ENCODE peak calls at places on chromosomes 2 and 18, in five cellular contexts. D is AG10803; K is CD4-positive, alpha-beta T cell; S is breast epithelium; E is right lobe of liver. R is an unnamed sample.

GRCh38 chr2:149042881-149043280 is 4.4 kb downstream of the LYPD6B start:
- DNase-seq in S (no peak), E (no peak), K (no peak), D (no peak), R (no peak)

GRCh38 chr2:188291142-188291616 is 495 bp upstream of the GULP1 start:
- DNase-seq in D (no peak), E (no peak), K (no peak), S (no peak), R (no peak)

GRCh38 chr18:3380384-3380961 is 69.5 kb upstream of the TGIF1 start:
- DNase-seq in D (no peak), E (no peak), K (no peak), S (no peak), R (no peak)

GRCh38 chr2:37414470-37414949 is 70.1 kb downstream of the QPCT start:
- DNase-seq in S (no peak), D (peak; percentile 83), E (no peak), K (no peak), R (no peak)

GRCh38 chr2:101518470-101519172 is 43.7 kb upstream of the RFX8 start:
- DNase-seq in S (peak; percentile 26), K (no peak), D (peak; percentile 41), E (peak; percentile 58), R (no peak)

GRCh38 chr2:11145350-11145749 is 9.9 kb upstream of the SLC66A3 start:
- DNase-seq in S (no peak), E (no peak), D (no peak), K (no peak), R (no peak)

GRCh38 chr2:207321504-207321903 is 155.8 kb upstream of the KLF7 start:
- DNase-seq in E (no peak), S (no peak), D (no peak), K (no peak), R (no peak)

GRCh38 chr2:15893689-15894325 is 46.5 kb upstream of the MYCN start:
- DNase-seq in E (no peak), K (no peak), S (peak; percentile 53), D (no peak), R (no peak)

GRCh38 chr2:172667926-172668325 is 67.7 kb upstream of the RAPGEF4 start:
- DNase-seq in S (no peak), D (peak; percentile 60), K (no peak), E (no peak), R (no peak)

GRCh38 chr18:31722369-31722957 is 38.1 kb upstream of the B4GALT6 start:
- DNase-seq in S (peak; percentile 65), E (peak; percentile 67), D (peak; percentile 70), K (peak; percentile 49), R (peak; percentile 91)

GRCh38 chr2:63741884-63742583 is 99.7 kb upstream of the UGP2 start:
- DNase-seq in D (no peak), E (no peak), K (no peak), S (no peak), R (no peak)

GRCh38 chr18:22169011-22169888 is at the start of gene GATA6:
- DNase-seq in E (peak; percentile 97), K (no peak), D (peak; percentile 85), S (peak; percentile 55), R (peak; percentile 92)

GRCh38 chr18:63702660-63703059 is at the start of gene SERPINB11:
- DNase-seq in S (no peak), K (no peak), E (no peak), D (no peak), R (no peak)

GRCh38 chr2:129460643-129461198 is 518.7 kb upstream of the RAB6C start:
- DNase-seq in E (no peak), S (no peak), K (no peak), D (no peak), R (peak; percentile 80)

GRCh38 chr2:226408131-226408530 is 391.5 kb downstream of the IRS1 start:
- DNase-seq in K (no peak), D (no peak), S (no peak), E (no peak), R (no peak)

GRCh38 chr2:241884951-241885700 is 15.6 kb downstream of the RTP5 start:
- DNase-seq in S (no peak), E (no peak), D (no peak), K (no peak), R (no peak)

GRCh38 chr2:23636412-23636811 is 251.4 kb downstream of the KLHL29 start:
- DNase-seq in S (no peak), E (no peak), D (peak; percentile 9), K (no peak), R (no peak)

GRCh38 chr2:235562065-235562747 is 68.4 kb downstream of the AGAP1 start:
- DNase-seq in D (no peak), E (no peak), S (no peak), K (no peak), R (no peak)

GRCh38 chr18:5515007-5515744 is 28.6 kb downstream of the EPB41L3 start:
- DNase-seq in S (no peak), D (no peak), K (no peak), E (no peak), R (no peak)

GRCh38 chr2:6290626-6291025 is 575.1 kb downstream of the CMPK2 start:
- DNase-seq in S (no peak), K (no peak), D (no peak), E (no peak), R (no peak)

GRCh38 chr2:239316562-239317465 is 84.0 kb downstream of the HDAC4 start:
- DNase-seq in D (peak; percentile 76), E (no peak), K (no peak), S (no peak), R (no peak)

GRCh38 chr2:73836141-73836943 is 7.6 kb downstream of the STAMBP start:
- DNase-seq in S (no peak), K (no peak), D (no peak), E (no peak), R (no peak)

GRCh38 chr2:239716536-239717318 is 308.4 kb downstream of the NDUFA10 start:
- DNase-seq in E (peak; percentile 22), D (peak; percentile 32), S (no peak), K (no peak), R (peak; percentile 51)

GRCh38 chr2:169039702-169040101 is 8.6 kb upstream of the ABCB11 start:
- DNase-seq in D (no peak), K (no peak), S (no peak), E (no peak), R (no peak)

DNA sequence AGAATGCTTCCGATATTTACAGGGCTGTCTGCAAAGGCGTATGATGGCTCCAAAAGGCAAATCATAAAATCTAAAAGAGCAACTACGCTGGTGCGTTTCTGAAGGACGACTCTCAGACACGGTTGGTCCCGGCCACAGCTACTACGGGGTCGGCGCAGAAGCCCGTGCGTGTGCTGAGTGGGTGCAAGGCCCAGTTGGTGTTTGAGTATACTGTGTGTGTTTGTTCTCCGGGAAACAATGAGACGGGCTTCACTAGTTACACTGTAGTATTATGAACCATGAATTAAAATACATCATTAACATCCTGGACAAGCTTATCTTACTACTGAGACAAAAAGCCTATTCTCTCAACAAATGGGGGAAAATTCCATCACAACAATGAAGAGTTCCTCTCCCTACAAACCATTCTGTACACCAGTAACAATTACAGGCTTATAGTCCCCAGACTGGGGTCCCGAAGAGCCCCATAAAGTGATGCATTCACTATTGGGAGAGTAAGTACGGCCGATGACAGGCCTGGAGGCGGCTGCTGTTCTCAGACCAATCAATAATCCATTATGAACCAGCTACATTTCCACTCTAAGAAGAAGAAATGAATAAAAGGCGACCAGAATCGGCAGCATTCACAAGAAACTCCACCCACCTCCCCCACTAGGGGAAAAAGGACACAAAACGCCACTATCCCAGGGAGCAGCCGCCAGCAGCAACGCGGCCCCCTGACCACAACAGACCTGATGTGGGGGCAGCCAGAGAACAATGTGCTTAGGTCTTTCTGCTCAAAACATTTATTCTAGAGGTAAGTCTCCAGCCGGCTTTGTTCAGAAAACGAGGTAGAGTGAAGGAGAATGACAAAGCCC is 43.3 kb downstream of the ZNF516 start:
- DNase-seq in E (no peak), K (no peak), S (peak; percentile 15), D (no peak), R (no peak)
- TF ChIP-seq CTCF in E (no peak), K (no peak), S (no peak), D (no peak), R (no peak)

GRCh38 chr2:144452169-144453038 is 67.5 kb downstream of the ZEB2 start:
- DNase-seq in K (no peak), E (no peak), D (peak; percentile 48), S (no peak), R (no peak)
- TF ChIP-seq CTCF in K (no peak), E (no peak), D (peak; percentile 44), S (no peak), R (peak; percentile 37)

DNA sequence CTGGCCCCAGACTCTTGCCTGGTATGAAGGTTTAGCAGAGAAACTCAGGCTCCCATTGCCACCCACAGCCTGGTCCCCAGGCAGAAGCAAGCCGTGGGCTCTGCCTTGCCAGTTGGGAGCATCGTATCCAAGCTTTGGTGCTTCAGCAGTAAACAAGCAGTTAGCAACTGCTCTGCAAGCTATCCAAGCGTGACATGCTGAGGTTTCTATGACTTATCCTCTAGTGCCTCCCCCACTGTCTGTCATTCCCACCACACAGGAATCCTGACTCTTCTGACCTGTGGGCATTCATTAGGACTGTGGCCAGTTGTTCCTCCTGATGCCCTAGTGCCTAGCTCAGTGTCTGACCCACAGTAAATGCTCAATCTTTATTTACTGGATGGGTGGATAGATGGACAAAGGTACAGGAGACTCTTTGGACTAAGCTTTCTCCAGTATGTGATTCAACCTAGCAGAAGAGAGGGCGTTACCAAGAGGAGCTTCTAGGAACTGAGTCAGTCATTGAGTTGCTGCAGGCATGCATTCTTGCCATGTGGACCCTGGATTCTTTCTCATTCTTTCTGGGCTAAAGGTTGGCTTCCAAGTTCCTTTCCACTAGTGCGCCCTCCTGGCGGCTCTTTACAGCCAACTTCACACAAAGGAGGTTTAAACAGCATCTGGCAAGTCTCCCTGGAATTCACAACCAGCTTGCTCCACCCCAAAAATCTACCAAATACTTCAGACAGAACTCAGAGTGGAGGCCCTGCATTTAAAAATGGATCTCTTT is 40.6 kb upstream of the MRPL19 start:
- DNase-seq in K (no peak), S (peak; percentile 64), D (peak; percentile 99), E (no peak), R (no peak)
- TF ChIP-seq CTCF in K (no peak), S (no peak), D (peak; percentile 60), E (no peak), R (peak; percentile 49)

GRCh38 chr18:70371908-70372307 is 83.1 kb downstream of the SOCS6 start:
- DNase-seq in D (no peak), S (no peak), E (no peak), K (no peak), R (no peak)
- TF ChIP-seq CTCF in D (no peak), S (no peak), E (no peak), K (no peak), R (no peak)

DNA sequence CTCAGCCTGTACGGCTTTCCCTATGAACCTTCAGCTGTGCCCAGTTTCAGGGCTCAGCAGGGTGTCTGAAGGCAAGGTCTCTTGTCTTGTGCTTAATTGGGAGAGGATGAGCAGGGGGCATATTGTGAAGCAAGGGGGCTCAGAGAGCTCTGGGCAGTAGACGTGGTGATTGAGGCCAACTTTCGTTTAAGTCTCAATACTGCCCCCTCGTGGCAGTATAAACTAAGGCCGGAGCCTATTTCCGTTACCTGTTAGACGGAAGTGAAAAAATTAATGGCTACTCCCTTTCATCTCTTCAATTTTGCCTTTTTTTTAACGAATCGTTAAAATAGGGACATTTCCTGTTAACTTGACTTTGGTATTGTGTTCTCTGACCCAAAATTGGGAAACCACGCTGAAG is 193.4 kb downstream of the TDRD15 start:
- DNase-seq in E (no peak), S (no peak), K (no peak), D (no peak), R (no peak)
- TF ChIP-seq CTCF in E (peak; percentile 51), S (peak; percentile 50), K (peak; percentile 9), D (no peak), R (peak; percentile 75)

R was measured in osteocyte.